ENCODE peak calls at places on chromosome 9, in six cellular contexts. Q, Z, O, C, S and F are unnamed samples.

GRCh38 chr9:93258419-93258817 is 74.5 kb downstream of the WNK2 start:
- DNase-seq in Q (peak), Z (no peak), O (no peak), C (no peak), S (no peak), F (no peak)

GRCh38 chr9:16532681-16533450 is 337.6 kb downstream of the BNC2 start:
- DNase-seq in Q (no peak), Z (no peak), O (no peak), C (no peak), S (no peak), F (no peak)

GRCh38 chr9:96462538-96462937 is 12.6 kb downstream of the HABP4 start:
- DNase-seq in Q (no peak), Z (no peak), O (no peak), C (no peak), S (no peak), F (no peak)

GRCh38 chr9:83544002-83544698 is 5.9 kb upstream of the FRMD3 start:
- DNase-seq in Q (no peak), Z (peak), O (peak), C (no peak), S (peak), F (no peak)

GRCh38 chr9:134863941-134864820 is 16.4 kb upstream of the FCN2 start:
- DNase-seq in Q (no peak), Z (no peak), O (peak), C (no peak), S (no peak), F (no peak)

GRCh38 chr9:101387871-101388506 is 3.2 kb upstream of the BAAT start:
- DNase-seq in Q (no peak), Z (peak), O (no peak), C (no peak), S (no peak), F (no peak)

GRCh38 chr9:131012396-131012917 is 3.5 kb downstream of the LAMC3 start:
- DNase-seq in Q (no peak), Z (no peak), O (no peak), C (no peak), S (no peak), F (no peak)

GRCh38 chr9:127936347-127936852 is 1.3 kb downstream of the DPM2 start:
- DNase-seq in Q (no peak), Z (no peak), O (peak), C (no peak), S (no peak), F (no peak)

GRCh38 chr9:35791321-35791921 is at the start of gene NPR2:
- DNase-seq in Q (no peak), Z (no peak), O (peak), C (no peak), S (no peak), F (no peak)

GRCh38 chr9:107809859-107810492 is 320.4 kb upstream of the KLF4 start:
- DNase-seq in Q (no peak), Z (no peak), O (no peak), C (no peak), S (peak), F (no peak)

GRCh38 chr9:131833906-131834305 is 94.0 kb upstream of the RAPGEF1 start:
- DNase-seq in Q (no peak), Z (no peak), O (no peak), C (no peak), S (no peak), F (no peak)

GRCh38 chr9:113694912-113695900 is 180.9 kb upstream of the ZNF618 start:
- DNase-seq in Q (no peak), Z (no peak), O (no peak), C (no peak), S (no peak), F (no peak)

GRCh38 chr9:85738509-85738908 is 3.2 kb downstream of the AGTPBP1 start:
- DNase-seq in Q (no peak), Z (no peak), O (no peak), C (no peak), S (no peak), F (no peak)

DNA sequence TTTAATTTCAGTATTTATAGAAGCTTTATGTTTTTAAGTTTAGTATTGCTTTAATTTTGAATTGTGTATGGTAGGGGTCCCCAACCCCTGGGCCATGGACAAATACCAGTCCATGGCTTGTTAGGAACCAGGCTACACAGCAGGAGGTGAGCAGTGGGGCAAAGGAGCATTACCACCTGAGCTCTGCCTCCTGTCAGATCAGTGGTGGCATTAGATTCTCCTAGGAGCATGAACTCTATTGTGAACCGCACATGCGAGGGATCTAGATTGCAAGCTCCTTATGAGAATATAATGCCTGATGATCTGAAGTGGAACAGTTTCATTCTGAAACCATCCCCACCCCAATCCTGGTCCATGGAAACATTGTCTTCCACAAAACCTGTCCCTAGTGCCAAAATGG is 1.9 kb downstream of the C5 start:
- DNase-seq in Q (no peak), Z (no peak), O (no peak), C (no peak), S (no peak), F (no peak)
- TF ChIP-seq CTCF in Q (no peak), Z (no peak), O (no peak), C (no peak), S (no peak), F (no peak)

GRCh38 chr9:100322954-100323536 is 29.7 kb downstream of the TEX10 start:
- DNase-seq in Q (no peak), Z (peak), O (no peak), C (no peak), S (no peak), F (no peak)

DNA sequence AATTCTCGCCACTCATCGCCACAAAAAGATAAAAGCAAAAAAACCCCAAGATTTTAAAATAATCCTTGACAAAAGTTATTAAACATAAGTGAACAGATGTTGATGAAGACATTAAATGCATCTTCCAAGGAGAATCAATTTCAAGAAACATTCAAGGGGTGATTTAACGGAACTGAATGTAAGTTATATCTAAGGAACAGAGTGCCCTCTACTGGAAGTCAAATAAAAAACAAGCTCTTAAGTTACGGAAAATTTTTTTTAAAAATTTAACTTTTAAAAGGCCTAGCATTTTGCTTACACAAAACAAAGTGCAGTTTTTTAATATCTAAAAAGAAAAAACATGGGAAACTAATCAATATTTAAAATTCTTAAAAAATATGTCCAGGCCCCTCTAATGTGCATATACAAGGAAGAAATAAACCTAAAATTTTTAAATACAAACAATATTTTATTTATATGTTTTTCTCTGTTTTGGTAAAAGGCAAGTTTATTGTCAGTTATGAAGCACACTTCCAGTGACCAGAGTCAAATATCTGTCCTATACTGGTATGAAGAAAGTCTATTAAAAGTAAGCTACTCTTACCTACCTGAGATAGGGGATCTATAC is 28.0 kb downstream of the TEX10 start:
- DNase-seq in Q (no peak), Z (peak), O (no peak), C (no peak), S (no peak), F (no peak)
- TF ChIP-seq CTCF in Q (peak), Z (peak), O (peak), C (no peak), S (peak), F (no peak)

GRCh38 chr9:88678008-88678407 is 143.0 kb downstream of the NXNL2 start:
- DNase-seq in Q (no peak), Z (no peak), O (no peak), C (no peak), S (no peak), F (no peak)

GRCh38 chr9:88676644-88677043 is 141.7 kb downstream of the NXNL2 start:
- DNase-seq in Q (no peak), Z (peak), O (no peak), C (no peak), S (no peak), F (no peak)

GRCh38 chr9:88678431-88678830 is 143.5 kb downstream of the NXNL2 start:
- DNase-seq in Q (no peak), Z (no peak), O (no peak), C (no peak), S (no peak), F (no peak)

DNA sequence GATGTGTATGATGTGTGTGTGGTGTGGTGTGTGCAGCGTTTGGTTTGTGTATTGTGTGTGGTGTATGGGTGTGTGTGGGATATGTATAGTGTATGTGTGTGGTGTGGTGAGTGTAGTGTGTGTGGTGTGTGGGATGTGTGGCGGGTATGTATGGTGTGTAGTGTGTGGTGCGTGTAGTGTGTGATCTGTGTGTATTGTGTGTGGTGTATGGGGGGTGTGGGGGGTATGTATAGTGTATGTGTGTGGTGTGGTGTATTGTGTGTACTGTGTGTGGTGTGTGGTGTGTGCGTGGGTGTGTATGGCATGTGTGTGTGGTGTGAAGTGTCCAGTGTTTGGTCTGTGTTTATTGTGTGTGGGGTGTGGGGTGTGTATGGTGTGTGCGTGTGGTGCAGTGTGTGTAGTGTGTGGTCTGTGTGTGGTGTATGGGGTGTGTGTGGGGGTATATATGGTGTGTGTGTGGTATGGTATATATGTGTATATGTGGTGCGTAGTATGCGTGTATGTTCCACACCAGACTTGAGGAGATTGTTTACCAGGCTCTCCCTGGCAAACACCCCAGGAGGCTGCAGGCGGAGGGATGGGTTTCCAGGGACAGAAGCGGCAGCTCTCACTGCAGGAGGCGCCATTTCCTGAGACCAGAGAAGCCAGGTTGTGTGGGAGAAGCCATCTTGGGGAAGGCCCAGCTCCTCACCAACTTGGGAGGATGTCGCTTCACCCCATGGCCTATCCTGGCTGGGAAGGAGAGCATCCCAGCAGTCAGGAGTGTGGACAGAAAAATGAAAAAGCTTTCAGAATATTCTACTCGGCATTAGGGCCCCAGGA is 138.1 kb downstream of the NXNL2 start:
- DNase-seq in Q (no peak), Z (no peak), O (no peak), C (no peak), S (no peak), F (no peak)
- TF ChIP-seq CTCF in Q (no peak), Z (no peak), O (no peak), C (no peak), S (no peak), F (no peak)

GRCh38 chr9:10525972-10526371 is 86.8 kb downstream of the PTPRD start:
- DNase-seq in Q (no peak), Z (no peak), O (no peak), C (no peak), S (no peak), F (no peak)
- TF ChIP-seq CTCF in Q (no peak), Z (no peak), O (no peak), C (no peak), S (no peak), F (no peak)

GRCh38 chr9:21688108-21689102 is 114.0 kb upstream of the MTAP start:
- DNase-seq in Q (no peak), Z (no peak), O (no peak), C (no peak), S (no peak), F (no peak)

GRCh38 chr9:21684831-21685362 is 117.5 kb upstream of the MTAP start:
- DNase-seq in Q (no peak), Z (no peak), O (no peak), C (no peak), S (no peak), F (peak)

GRCh38 chr9:21685502-21685901 is 116.9 kb upstream of the MTAP start:
- DNase-seq in Q (no peak), Z (no peak), O (no peak), C (no peak), S (no peak), F (no peak)

GRCh38 chr9:21686738-21687137 is 115.7 kb upstream of the MTAP start:
- DNase-seq in Q (no peak), Z (no peak), O (no peak), C (no peak), S (no peak), F (no peak)

DNA sequence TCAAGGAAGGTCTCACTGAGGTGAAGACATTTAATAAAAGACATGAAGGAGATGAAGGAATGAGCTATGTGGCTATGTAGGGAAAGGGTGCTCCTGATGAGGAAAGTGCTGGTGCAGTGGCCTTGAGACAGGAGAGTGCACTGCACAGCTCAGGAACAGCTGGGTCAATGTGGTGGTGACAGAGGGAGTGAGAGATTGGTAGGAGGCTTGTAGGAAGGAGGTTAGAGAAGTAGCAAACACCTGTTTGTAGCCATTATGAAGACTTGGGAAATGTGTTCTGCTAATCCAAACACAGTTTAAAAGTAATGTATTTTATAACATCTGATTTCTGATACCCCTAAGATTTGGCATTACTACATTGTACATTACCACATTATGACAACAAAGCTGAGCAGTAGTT is 115.1 kb upstream of the MTAP start:
- DNase-seq in Q (no peak), Z (no peak), O (no peak), C (no peak), S (no peak), F (no peak)
- TF ChIP-seq CTCF in Q (no peak), Z (no peak), O (no peak), C (no peak), S (no peak), F (no peak)

GRCh38 chr9:21432640-21433425 is 7.4 kb upstream of the IFNA1 start:
- DNase-seq in Q (no peak), Z (peak), O (no peak), C (no peak), S (no peak), F (no peak)

GRCh38 chr9:21440139-21440538 is at the start of gene IFNA1:
- DNase-seq in Q (no peak), Z (no peak), O (no peak), C (no peak), S (no peak), F (no peak)

GRCh38 chr9:21434202-21435014 is 5.8 kb upstream of the IFNA1 start:
- DNase-seq in Q (no peak), Z (peak), O (no peak), C (no peak), S (peak), F (no peak)
- TF ChIP-seq CTCF in Q (peak), Z (peak), O (peak), C (no peak), S (no peak), F (peak)